ENCODE peak calls at places on chromosomes 1 and 21, in six cellular contexts. One of them, this sample, is unnamed.

GRCh38 chr1:230682882-230683610 is 30.9 kb downstream of the AGT start:
- DNase-seq in cardiac muscle cell: peak
- DNase-seq in tibial artery: no peak
- DNase-seq in endothelial cell: no peak
- DNase-seq in ovary: no peak
- DNase-seq in lower lobe of right lung: no peak
- DNase-seq in this sample: peak

GRCh38 chr21:42461881-42462877 is 33.8 kb downstream of the RSPH1 start:
- DNase-seq in tibial artery: no peak
- DNase-seq in cardiac muscle cell: no peak
- DNase-seq in endothelial cell: no peak
- DNase-seq in ovary: no peak
- DNase-seq in lower lobe of right lung: no peak
- DNase-seq in this sample: no peak

GRCh38 chr1:179287456-179287855 is 6.1 kb upstream of the SOAT1 start:
- DNase-seq in ovary: no peak
- DNase-seq in tibial artery: no peak
- DNase-seq in lower lobe of right lung: no peak
- DNase-seq in cardiac muscle cell: no peak
- DNase-seq in endothelial cell: no peak
- DNase-seq in this sample: no peak

GRCh38 chr1:44266400-44267344 is 53.4 kb downstream of the DMAP1 start:
- DNase-seq in tibial artery: no peak
- DNase-seq in lower lobe of right lung: no peak
- DNase-seq in endothelial cell: no peak
- DNase-seq in cardiac muscle cell: no peak
- DNase-seq in ovary: no peak
- DNase-seq in this sample: no peak

GRCh38 chr21:32687946-32688345 is 39.9 kb downstream of the SYNJ1 start:
- DNase-seq in endothelial cell: no peak
- DNase-seq in tibial artery: no peak
- DNase-seq in ovary: no peak
- DNase-seq in cardiac muscle cell: no peak
- DNase-seq in lower lobe of right lung: no peak
- DNase-seq in this sample: no peak

GRCh38 chr1:229669333-229669732 is 43.3 kb downstream of the URB2 start:
- DNase-seq in ovary: no peak
- DNase-seq in cardiac muscle cell: peak
- DNase-seq in endothelial cell: no peak
- DNase-seq in tibial artery: no peak
- DNase-seq in lower lobe of right lung: no peak
- DNase-seq in this sample: peak

GRCh38 chr21:44737706-44738354 is 26.5 kb upstream of the TSPEAR start:
- DNase-seq in cardiac muscle cell: peak
- DNase-seq in ovary: no peak
- DNase-seq in lower lobe of right lung: no peak
- DNase-seq in endothelial cell: no peak
- DNase-seq in tibial artery: no peak
- DNase-seq in this sample: peak

GRCh38 chr21:42423685-42424084 is 20.0 kb downstream of the UBASH3A start:
- DNase-seq in tibial artery: no peak
- DNase-seq in cardiac muscle cell: no peak
- DNase-seq in lower lobe of right lung: no peak
- DNase-seq in endothelial cell: no peak
- DNase-seq in ovary: no peak
- DNase-seq in this sample: no peak

GRCh38 chr1:3011631-3012510 is 9.4 kb upstream of the ACTRT2 start:
- DNase-seq in cardiac muscle cell: no peak
- DNase-seq in lower lobe of right lung: peak
- DNase-seq in ovary: peak
- DNase-seq in endothelial cell: no peak
- DNase-seq in tibial artery: peak
- DNase-seq in this sample: peak

GRCh38 chr1:229127301-229127700 is 143.6 kb upstream of the RAB4A start:
- DNase-seq in lower lobe of right lung: no peak
- DNase-seq in endothelial cell: no peak
- DNase-seq in ovary: no peak
- DNase-seq in tibial artery: no peak
- DNase-seq in cardiac muscle cell: peak
- DNase-seq in this sample: peak

GRCh38 chr1:173601588-173601987 is 1.3 kb downstream of the SLC9C2 start:
- DNase-seq in tibial artery: no peak
- DNase-seq in endothelial cell: no peak
- DNase-seq in lower lobe of right lung: no peak
- DNase-seq in cardiac muscle cell: no peak
- DNase-seq in ovary: no peak
- DNase-seq in this sample: no peak
- TF ChIP-seq CTCF in tibial artery: no peak
- TF ChIP-seq CTCF in endothelial cell: no peak
- TF ChIP-seq CTCF in lower lobe of right lung: no peak
- TF ChIP-seq CTCF in cardiac muscle cell: no peak
- TF ChIP-seq CTCF in ovary: no peak
- TF ChIP-seq CTCF in this sample: no peak

GRCh38 chr1:36612881-36613280 is 130.2 kb upstream of the CSF3R start:
- DNase-seq in tibial artery: no peak
- DNase-seq in endothelial cell: peak
- DNase-seq in cardiac muscle cell: no peak
- DNase-seq in ovary: no peak
- DNase-seq in lower lobe of right lung: no peak
- DNase-seq in this sample: no peak
- TF ChIP-seq CTCF in tibial artery: no peak
- TF ChIP-seq CTCF in endothelial cell: no peak
- TF ChIP-seq CTCF in cardiac muscle cell: peak
- TF ChIP-seq CTCF in ovary: no peak
- TF ChIP-seq CTCF in lower lobe of right lung: no peak
- TF ChIP-seq CTCF in this sample: no peak

GRCh38 chr1:20974069-20974468 is 187.0 kb upstream of the HP1BP3 start:
- DNase-seq in tibial artery: no peak
- DNase-seq in lower lobe of right lung: no peak
- DNase-seq in endothelial cell: no peak
- DNase-seq in cardiac muscle cell: no peak
- DNase-seq in ovary: no peak
- DNase-seq in this sample: no peak
- TF ChIP-seq CTCF in tibial artery: no peak
- TF ChIP-seq CTCF in lower lobe of right lung: no peak
- TF ChIP-seq CTCF in endothelial cell: no peak
- TF ChIP-seq CTCF in cardiac muscle cell: no peak
- TF ChIP-seq CTCF in ovary: no peak
- TF ChIP-seq CTCF in this sample: no peak

GRCh38 chr1:7641587-7642417 is 129.3 kb upstream of the VAMP3 start:
- DNase-seq in tibial artery: no peak
- DNase-seq in lower lobe of right lung: no peak
- DNase-seq in ovary: no peak
- DNase-seq in cardiac muscle cell: no peak
- DNase-seq in endothelial cell: no peak
- DNase-seq in this sample: no peak
- TF ChIP-seq CTCF in tibial artery: no peak
- TF ChIP-seq CTCF in lower lobe of right lung: no peak
- TF ChIP-seq CTCF in ovary: no peak
- TF ChIP-seq CTCF in cardiac muscle cell: no peak
- TF ChIP-seq CTCF in endothelial cell: no peak
- TF ChIP-seq CTCF in this sample: peak

GRCh38 chr1:117122297-117123025 is 912 bp upstream of the TRIM45 start:
- DNase-seq in tibial artery: no peak
- DNase-seq in ovary: no peak
- DNase-seq in cardiac muscle cell: no peak
- DNase-seq in lower lobe of right lung: no peak
- DNase-seq in endothelial cell: no peak
- DNase-seq in this sample: no peak
- TF ChIP-seq CTCF in tibial artery: no peak
- TF ChIP-seq CTCF in ovary: no peak
- TF ChIP-seq CTCF in cardiac muscle cell: no peak
- TF ChIP-seq CTCF in lower lobe of right lung: peak
- TF ChIP-seq CTCF in endothelial cell: peak
- TF ChIP-seq CTCF in this sample: no peak

GRCh38 chr1:155966135-155966534 is 12.2 kb downstream of the ARHGEF2 start:
- DNase-seq in cardiac muscle cell: no peak
- DNase-seq in ovary: no peak
- DNase-seq in tibial artery: no peak
- DNase-seq in endothelial cell: no peak
- DNase-seq in lower lobe of right lung: no peak
- DNase-seq in this sample: no peak
- TF ChIP-seq CTCF in cardiac muscle cell: peak
- TF ChIP-seq CTCF in ovary: no peak
- TF ChIP-seq CTCF in tibial artery: no peak
- TF ChIP-seq CTCF in endothelial cell: no peak
- TF ChIP-seq CTCF in lower lobe of right lung: no peak
- TF ChIP-seq CTCF in this sample: peak

GRCh38 chr1:147500309-147500839 is 40.9 kb upstream of the BCL9 start:
- DNase-seq in lower lobe of right lung: no peak
- DNase-seq in endothelial cell: no peak
- DNase-seq in ovary: no peak
- DNase-seq in tibial artery: no peak
- DNase-seq in cardiac muscle cell: no peak
- DNase-seq in this sample: no peak
- TF ChIP-seq CTCF in lower lobe of right lung: no peak
- TF ChIP-seq CTCF in endothelial cell: no peak
- TF ChIP-seq CTCF in ovary: no peak
- TF ChIP-seq CTCF in tibial artery: no peak
- TF ChIP-seq CTCF in cardiac muscle cell: no peak
- TF ChIP-seq CTCF in this sample: no peak